ENCODE peak calls at places on chromosomes 1 and 21, in nine cellular contexts. O is AML-193; F is right cardiac atrium; G is activated T-helper 2 cell treated with anti-CD3 and anti-CD28 coated beads, Interferon-gamma antibody, Interleukin-2, Interleukin-4, amounts not matched to agents 10 μg/mL and 5 μg/mL and 100 μg/mL, durations not matched to agents 14 hours and 24 hours and 36 hours; E is GM06990; Z is GM10248; Q is body of pancreas; W is NCI-H2081; Y is GF-D8. N is an unnamed sample.

GRCh38 chr1:25797939-25798338 is 2.1 kb upstream of the SELENON start:
- DNase-seq in W (no peak), E (no peak), G (no peak), F (no peak), Y (no peak), Q (peak), Z (no peak), O (peak), N (no peak)

GRCh38 chr1:2786329-2787162 is 14.9 kb downstream of the TTC34 start:
- DNase-seq in Y (no peak), G (peak), W (no peak), Z (peak), F (peak), Q (peak), O (no peak), E (peak), N (no peak)

GRCh38 chr1:193537266-193538003 is 351.0 kb upstream of the B3GALT2 start:
- DNase-seq in G (peak), E (peak), W (no peak), Q (no peak), O (no peak), Y (no peak), F (no peak), Z (peak), N (no peak)

GRCh38 chr1:230575886-230576477 is 66.3 kb upstream of the COG2 start:
- DNase-seq in O (no peak), F (no peak), G (no peak), W (no peak), E (no peak), Q (no peak), Y (no peak), Z (no peak), N (no peak)

GRCh38 chr21:26534517-26534916 is 38.6 kb downstream of the CYYR1 start:
- DNase-seq in O (no peak), Y (no peak), G (no peak), E (no peak), W (no peak), Q (no peak), F (no peak), Z (no peak), N (no peak)

GRCh38 chr1:80083892-80084291 is 1077.4 kb upstream of the ADGRL4 start:
- DNase-seq in G (no peak), Y (no peak), O (no peak), F (no peak), W (no peak), Q (no peak), E (no peak), Z (no peak), N (no peak)

GRCh38 chr1:46550751-46551231 is 656 bp downstream of the KNCN start:
- DNase-seq in E (no peak), F (no peak), Z (no peak), G (no peak), Q (no peak), W (no peak), Y (no peak), O (no peak), N (no peak)

GRCh38 chr1:92599184-92599583 is 112.5 kb upstream of the GFI1 start:
- DNase-seq in Y (peak), G (no peak), F (no peak), Q (no peak), O (peak), Z (peak), W (no peak), E (no peak), N (peak)

GRCh38 chr1:228315945-228316588 is 90.6 kb downstream of the TRIM11 start:
- DNase-seq in F (no peak), G (no peak), Y (no peak), E (no peak), Q (peak), W (no peak), O (no peak), Z (no peak), N (no peak)

GRCh38 chr1:38454236-38454635 is 405.3 kb downstream of the RRAGC start:
- DNase-seq in O (peak), Y (no peak), G (no peak), E (no peak), F (no peak), W (no peak), Q (no peak), Z (no peak), N (no peak)

GRCh38 chr1:244021427-244021826 is 29.7 kb upstream of the ZBTB18 start:
- DNase-seq in Z (no peak), W (no peak), O (no peak), Q (no peak), G (no peak), Y (no peak), F (no peak), E (no peak), N (no peak)

GRCh38 chr1:24186993-24187790 is at the start of gene IFNLR1:
- DNase-seq in O (no peak), E (peak), Q (peak), G (peak), Z (peak), W (peak), Y (no peak), F (peak), N (no peak)

GRCh38 chr1:161092621-161093028 is 3.3 kb upstream of the NECTIN4 start:
- DNase-seq in W (no peak), O (no peak), Z (peak), F (no peak), E (no peak), Q (no peak), Y (no peak), G (no peak), N (no peak)

GRCh38 chr1:177471244-177471643 is 300.5 kb downstream of the BRINP2 start:
- DNase-seq in W (no peak), Z (no peak), Y (no peak), O (no peak), E (no peak), G (no peak), F (no peak), Q (no peak), N (no peak)

GRCh38 chr1:115211071-115211745 is 121.9 kb upstream of the TSPAN2 start:
- DNase-seq in E (no peak), G (no peak), F (peak), W (no peak), Y (no peak), O (no peak), Z (no peak), Q (peak), N (no peak)

GRCh38 chr1:204348722-204349121 is 11.0 kb downstream of the PLEKHA6 start:
- DNase-seq in Y (no peak), W (no peak), G (no peak), F (peak), Q (peak), Z (no peak), O (no peak), E (no peak), N (no peak)

GRCh38 chr1:204438628-204439027 is 27.0 kb upstream of the PPP1R15B start:
- DNase-seq in E (no peak), F (peak), O (no peak), Z (no peak), Q (no peak), Y (no peak), W (no peak), G (no peak), N (peak)

GRCh38 chr21:21148514-21148913 is 150.3 kb downstream of the NCAM2 start:
- DNase-seq in F (no peak), E (no peak), Q (no peak), G (no peak), Y (no peak), O (no peak), Z (no peak), W (no peak), N (no peak)

GRCh38 chr1:101022294-101022693 is 3.3 kb downstream of the DPH5 start:
- DNase-seq in G (no peak), F (no peak), Y (no peak), E (no peak), O (peak), Q (no peak), W (no peak), Z (no peak), N (no peak)

GRCh38 chr1:247096544-247096943 is 7.6 kb downstream of the ZNF669 start:
- DNase-seq in Z (no peak), W (no peak), Y (no peak), Q (no peak), F (no peak), E (no peak), O (no peak), G (no peak), N (no peak)

GRCh38 chr1:195075973-195076372 is 1532.3 kb downstream of the KCNT2 start:
- DNase-seq in W (no peak), E (no peak), F (no peak), Z (no peak), Y (no peak), G (no peak), Q (no peak), O (no peak), N (no peak)